ENCODE peak calls at places on chromosomes 13 and 19, in nine cellular contexts. B is uterus, V is neuronal stem cell, K is psoas muscle, J is astrocyte, O is tibial artery, D is AG04450, S is neural progenitor cell, G is WERI-Rb-1. N is an unnamed sample. For H3K27me3, the result is how much of the 10 kb centered on the place peaks cover.

GRCh38 chr13:28379371-28380083 is 115.4 kb downstream of the FLT1 start:
- DNase-seq in B (no peak), V (no peak), K (no peak), J (no peak), O (no peak), D (no peak), S (no peak), G (no peak), N (no peak)

GRCh38 chr13:39297664-39298171 is 259.5 kb downstream of the NHLRC3 start:
- DNase-seq in B (no peak), V (no peak), K (no peak), J (peak), O (no peak), D (no peak), S (no peak), G (no peak), N (no peak)

GRCh38 chr13:27953671-27954405 is 15.3 kb downstream of the CDX2 start:
- DNase-seq in B (peak), V (peak), K (peak), J (peak), O (no peak), D (peak), S (peak), G (peak), N (peak)

GRCh38 chr19:52935434-52935833 is 12.2 kb upstream of the ZNF888 start:
- DNase-seq in B (no peak), V (no peak), K (no peak), J (peak), O (no peak), D (no peak), S (no peak), G (no peak), N (no peak)

GRCh38 chr13:40113644-40114304 is 458.3 kb downstream of the COG6 start:
- DNase-seq in B (no peak), V (no peak), K (no peak), J (peak), O (no peak), D (no peak), S (no peak), G (no peak), N (no peak)

GRCh38 chr13:45447050-45447661 is 17.6 kb upstream of the COG3 start:
- DNase-seq in B (no peak), V (no peak), K (no peak), J (no peak), O (no peak), D (no peak), S (no peak), G (no peak), N (no peak)

GRCh38 chr19:43634877-43635560 is 4.6 kb downstream of the CADM4 start:
- DNase-seq in B (no peak), V (peak), K (no peak), J (no peak), O (no peak), D (no peak), S (peak), G (no peak), N (no peak)

GRCh38 chr19:409006-409514 is at the start of gene C2CD4C:
- DNase-seq in B (no peak), V (no peak), K (peak), J (no peak), O (peak), D (no peak), S (peak), G (peak), N (no peak)

GRCh38 chr13:114115796-114116195 is 16.6 kb downstream of the RASA3 start:
- DNase-seq in B (peak), V (no peak), K (no peak), J (no peak), O (peak), D (no peak), S (no peak), G (no peak), N (no peak)

GRCh38 chr13:113232208-113233003 is 23.0 kb downstream of the CUL4A start:
- DNase-seq in B (no peak), V (no peak), K (no peak), J (no peak), O (no peak), D (no peak), S (no peak), G (no peak), N (no peak)

GRCh38 chr13:50993908-50994307 is 84.3 kb downstream of the RNASEH2B start:
- DNase-seq in B (peak), V (no peak), K (peak), J (no peak), O (no peak), D (no peak), S (no peak), G (no peak), N (no peak)

GRCh38 chr19:34588249-34588648 is 88.7 kb downstream of the SCGB2B2 start:
- DNase-seq in B (no peak), V (no peak), K (no peak), J (no peak), O (no peak), D (no peak), S (no peak), G (no peak), N (no peak)

GRCh38 chr19:40513741-40514315 is 47.0 kb downstream of the SPTBN4 start:
- DNase-seq in B (no peak), V (no peak), K (no peak), J (no peak), O (no peak), D (no peak), S (no peak), G (no peak), N (no peak)

GRCh38 chr19:3046621-3047306 is 15.5 kb downstream of the TLE5 start:
- DNase-seq in B (peak), V (peak), K (no peak), J (no peak), O (no peak), D (no peak), S (peak), G (peak), N (no peak)

GRCh38 chr19:40080289-40080688 is 10.5 kb downstream of the ZNF780A start:
- DNase-seq in B (no peak), V (no peak), K (no peak), J (no peak), O (no peak), D (no peak), S (no peak), G (no peak), N (no peak)

GRCh38 chr13:110458594-110459365 is 102.7 kb downstream of the RAB20 start:
- DNase-seq in B (no peak), V (no peak), K (peak), J (no peak), O (no peak), D (no peak), S (no peak), G (no peak), N (no peak)

GRCh38 chr13:94153586-94153985 is 325.9 kb downstream of the DCT start:
- DNase-seq in B (no peak), V (no peak), K (no peak), J (no peak), O (no peak), D (no peak), S (no peak), G (no peak), N (no peak)

GRCh38 chr19:11281336-11282049 is 14.5 kb upstream of the TSPAN16 start:
- DNase-seq in B (no peak), V (no peak), K (no peak), J (no peak), O (no peak), D (no peak), S (no peak), G (no peak), N (no peak)

GRCh38 chr13:96958286-96958891 is 35.9 kb downstream of the OXGR1 start:
- DNase-seq in B (no peak), V (peak), K (no peak), J (peak), O (no peak), D (no peak), S (peak), G (no peak), N (no peak)

GRCh38 chr13:27371932-27372331 is 52.5 kb upstream of the GTF3A start:
- DNase-seq in B (no peak), V (no peak), K (no peak), J (no peak), O (no peak), D (no peak), S (no peak), G (no peak), N (no peak)

GRCh38 chr13:107625648-107626047 is 589.7 kb downstream of the LIG4 start:
- DNase-seq in B (no peak), V (no peak), K (no peak), J (no peak), O (no peak), D (no peak), S (no peak), G (no peak), N (no peak)

GRCh38 chr13:65063753-65064152 is 2166.4 kb downstream of the PCDH9 start:
- DNase-seq in B (no peak), V (no peak), K (no peak), J (peak), O (no peak), D (peak), S (no peak), G (no peak), N (no peak)

GRCh38 chr19:49890349-49891311 is 6.1 kb downstream of the IL4I1 start:
- DNase-seq in B (no peak), V (peak), K (no peak), J (no peak), O (no peak), D (no peak), S (peak), G (no peak), N (no peak)

GRCh38 chr19:1265611-1266115 is 3.5 kb upstream of the CIRBP start:
- DNase-seq in B (peak), V (no peak), K (peak), J (peak), O (peak), D (no peak), S (no peak), G (no peak), N (no peak)

GRCh38 chr13:50509771-50510441 is 333.6 kb downstream of the DLEU7 start:
- DNase-seq in B (no peak), V (no peak), K (no peak), J (peak), O (no peak), D (no peak), S (no peak), G (no peak), N (no peak)

GRCh38 chr19:51552996-51553725 is 17.9 kb upstream of the ZNF175 start:
- DNase-seq in B (peak), V (peak), K (peak), J (peak), O (no peak), D (peak), S (peak), G (no peak), N (no peak)

DNA sequence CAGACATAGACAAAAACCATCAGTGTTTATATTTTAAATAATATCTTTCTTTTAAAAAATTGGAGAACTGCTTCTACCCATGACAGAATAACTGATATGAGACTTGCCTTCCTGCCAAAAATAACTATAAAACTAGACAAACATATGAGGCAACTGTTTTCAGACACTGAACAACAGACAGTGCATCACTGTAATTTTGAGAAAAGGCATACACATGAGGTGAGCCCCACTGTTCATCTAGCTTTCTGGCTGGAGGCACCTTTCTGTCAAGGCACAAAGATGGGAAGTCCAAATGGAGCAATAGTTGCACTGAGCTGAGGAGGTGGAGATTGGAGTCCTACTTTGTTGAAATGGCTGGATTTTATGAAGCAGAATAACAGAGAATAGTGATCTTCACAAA is 71.9 kb upstream of the ZNF507 start:
- DNase-seq in B (no peak), V (no peak), K (no peak), J (no peak), O (no peak), D (no peak), S (no peak), G (no peak), N (no peak)
- H3K27me3 ChIP-seq in B (under half), V (under half), K (under half), J (under half), O (under half), D (under half), S (under half), G (under half), N (under half)

DNA sequence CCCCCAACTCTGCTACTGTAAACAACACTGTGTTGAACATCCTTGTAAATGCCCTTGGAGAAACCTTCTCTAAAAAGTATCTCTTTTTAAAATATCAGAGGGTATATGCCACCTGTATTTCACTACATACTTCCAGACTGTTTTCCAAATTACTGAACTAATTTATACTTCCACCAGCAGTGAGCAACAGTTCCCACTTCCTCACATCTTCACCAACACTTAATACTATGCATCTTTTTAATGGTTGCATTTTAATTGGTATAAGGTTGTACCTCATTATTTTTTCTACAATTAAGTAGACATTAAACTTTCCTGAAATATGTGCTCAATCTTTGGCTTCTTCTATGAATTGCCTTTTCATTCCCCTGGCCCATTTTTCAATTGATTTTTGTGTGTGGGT is 21.8 kb downstream of the CLEC4M start:
- DNase-seq in B (no peak), V (no peak), K (no peak), J (no peak), O (no peak), D (no peak), S (no peak), G (no peak), N (no peak)
- H3K27me3 ChIP-seq in B (under half), V (under half), K (under half), J (under half), O (half or more), D (under half), S (half or more), G (under half), N (under half)

GRCh38 chr13:31431722-31432137 is 232.0 kb downstream of the B3GLCT start:
- DNase-seq in B (peak), V (peak), K (peak), J (peak), O (no peak), D (no peak), S (peak), G (peak), N (no peak)

GRCh38 chr13:31436478-31436877 is 236.7 kb downstream of the B3GLCT start:
- DNase-seq in B (no peak), V (no peak), K (no peak), J (peak), O (no peak), D (no peak), S (no peak), G (no peak), N (no peak)

GRCh38 chr13:31434613-31435012 is 234.8 kb downstream of the B3GLCT start:
- DNase-seq in B (no peak), V (no peak), K (no peak), J (no peak), O (no peak), D (no peak), S (no peak), G (no peak), N (no peak)

GRCh38 chr13:31433201-31433600 is 233.4 kb downstream of the B3GLCT start:
- DNase-seq in B (no peak), V (no peak), K (no peak), J (no peak), O (no peak), D (no peak), S (no peak), G (no peak), N (no peak)

GRCh38 chr13:31433756-31434155 is 234.0 kb downstream of the B3GLCT start:
- DNase-seq in B (no peak), V (no peak), K (no peak), J (no peak), O (no peak), D (no peak), S (no peak), G (no peak), N (no peak)
- H3K27me3 ChIP-seq in B (under half), V (under half), K (under half), J (under half), O (under half), D (under half), S (under half), G (under half), N (under half)

GRCh38 chr19:45470147-45471081 is 2.6 kb downstream of the FOSB start:
- DNase-seq in B (peak), V (no peak), K (peak), J (peak), O (peak), D (no peak), S (no peak), G (no peak), N (no peak)

GRCh38 chr19:45471116-45471865 is 3.5 kb downstream of the FOSB start:
- DNase-seq in B (no peak), V (no peak), K (no peak), J (no peak), O (no peak), D (no peak), S (no peak), G (no peak), N (no peak)

GRCh38 chr19:45469132-45469834 is 1.5 kb downstream of the FOSB start:
- DNase-seq in B (peak), V (peak), K (peak), J (peak), O (peak), D (peak), S (peak), G (peak), N (peak)

GRCh38 chr19:45468803-45469131 is 971 bp downstream of the FOSB start:
- DNase-seq in B (no peak), V (no peak), K (no peak), J (no peak), O (no peak), D (no peak), S (no peak), G (no peak), N (no peak)

DNA sequence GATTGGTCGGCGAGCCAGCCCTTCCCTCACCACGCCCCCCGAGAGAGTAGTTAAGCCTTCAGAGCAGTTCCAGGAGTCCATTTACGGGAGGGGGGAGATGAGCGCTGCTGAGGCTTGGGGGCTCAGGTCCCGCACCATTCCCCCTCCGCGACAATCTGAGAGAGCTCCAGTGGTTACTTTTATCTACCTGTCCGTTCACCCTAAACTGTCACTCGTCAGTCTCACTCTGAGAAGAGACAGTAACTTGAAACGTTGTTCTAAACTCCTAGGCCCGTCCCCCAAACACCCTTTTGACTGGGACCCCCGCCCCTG is 2.0 kb downstream of the FOSB start:
- DNase-seq in B (no peak), V (no peak), K (no peak), J (no peak), O (peak), D (no peak), S (no peak), G (peak), N (no peak)
- H3K27me3 ChIP-seq in B (under half), V (under half), K (under half), J (under half), O (under half), D (under half), S (under half), G (under half), N (under half)

DNA sequence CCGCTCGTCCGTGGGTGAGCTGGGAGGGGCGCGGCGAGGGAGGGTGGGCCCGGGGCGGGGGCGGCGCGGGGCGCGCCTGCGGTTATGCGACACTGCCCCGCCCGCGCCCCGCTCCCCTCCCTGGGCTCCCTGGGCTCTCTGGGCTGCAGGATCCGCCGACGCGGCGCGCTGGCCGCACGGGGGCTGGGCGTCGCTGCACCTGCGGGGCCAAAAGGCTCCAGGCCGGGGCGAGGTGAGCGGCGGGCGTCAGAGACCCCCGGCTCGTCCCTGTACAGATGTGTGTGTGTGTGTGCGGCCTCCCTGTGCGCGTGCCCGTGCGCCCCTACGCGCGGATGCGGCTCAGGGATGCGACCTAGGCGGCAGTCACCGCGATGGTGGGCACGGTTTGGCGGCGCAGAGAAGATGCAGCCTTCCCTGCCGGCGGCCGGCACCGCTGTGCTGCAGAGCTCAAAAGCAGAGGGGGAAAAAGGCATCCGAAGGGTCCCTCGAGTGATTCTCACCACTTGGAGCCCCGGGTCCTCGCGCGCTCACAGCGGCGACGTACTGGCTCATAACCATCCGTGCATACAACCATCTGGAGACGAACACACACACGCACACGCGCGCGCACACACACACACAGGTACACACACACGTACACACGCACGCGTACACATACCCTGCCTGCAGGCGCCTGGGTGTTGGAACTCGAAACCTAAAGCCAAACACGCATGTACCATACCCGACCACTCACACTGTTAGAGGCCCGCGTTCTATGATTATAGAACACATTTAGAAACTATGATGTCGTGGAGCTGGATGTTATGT is 704 bp downstream of the ATP8A2 start:
- DNase-seq in B (no peak), V (peak), K (no peak), J (no peak), O (no peak), D (no peak), S (peak), G (peak), N (no peak)
- H3K27me3 ChIP-seq in B (under half), V (under half), K (under half), J (half or more), O (half or more), D (under half), S (half or more), G (under half), N (under half)

GRCh38 chr19:41910240-41910991 is 17.8 kb downstream of the ERFL start:
- DNase-seq in B (no peak), V (no peak), K (no peak), J (no peak), O (no peak), D (no peak), S (no peak), G (no peak), N (no peak)
- H3K27me3 ChIP-seq in B (under half), V (half or more), K (under half), J (under half), O (under half), D (under half), S (half or more), G (under half), N (under half)

DNA sequence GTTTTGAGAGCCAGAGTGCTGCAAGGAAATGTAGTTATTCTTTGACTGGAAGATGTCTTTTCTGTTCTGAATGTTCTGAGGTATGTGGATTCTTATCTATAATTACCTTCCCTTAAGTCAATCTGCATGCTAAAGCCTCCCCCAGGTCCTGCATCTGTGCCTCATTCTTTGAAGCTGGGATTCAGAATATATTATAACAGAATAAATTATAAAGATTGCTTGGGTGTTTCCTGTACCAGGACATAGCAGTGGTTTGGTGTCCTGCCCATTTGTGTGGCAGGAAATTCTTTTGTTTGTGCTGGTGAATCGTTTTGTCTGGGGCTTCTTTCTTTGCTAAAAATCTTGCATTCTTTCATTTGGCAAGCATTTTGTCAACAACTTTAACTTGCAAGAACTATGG is 60.2 kb downstream of the ITGBL1 start:
- DNase-seq in B (no peak), V (no peak), K (no peak), J (peak), O (no peak), D (no peak), S (no peak), G (no peak), N (no peak)
- H3K27me3 ChIP-seq in B (under half), V (under half), K (under half), J (under half), O (under half), D (under half), S (under half), G (under half), N (under half)

DNA sequence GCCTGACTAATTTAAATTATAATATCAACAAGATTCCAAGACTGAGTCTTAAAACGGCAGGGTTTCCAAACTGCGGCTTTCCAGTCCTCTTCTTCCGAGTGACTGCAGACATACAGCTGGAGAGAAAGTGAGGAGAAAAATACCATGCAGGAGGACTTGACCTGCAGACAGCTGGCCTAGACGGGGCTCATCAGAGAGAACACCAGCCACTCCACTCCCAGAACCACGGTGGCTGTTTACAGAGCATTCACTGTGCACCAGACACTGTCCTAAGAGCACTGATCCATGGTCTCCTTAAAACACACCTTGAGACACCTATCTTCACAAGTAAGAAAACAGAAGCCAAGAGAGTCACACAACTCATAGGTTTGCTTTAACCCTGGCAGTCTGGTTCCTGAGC is 152.7 kb downstream of the MIPEP start:
- DNase-seq in B (no peak), V (no peak), K (no peak), J (no peak), O (no peak), D (no peak), S (no peak), G (no peak), N (no peak)
- H3K27me3 ChIP-seq in B (under half), V (under half), K (under half), J (under half), O (under half), D (under half), S (under half), G (under half), N (under half)

N was measured in esophagus muscularis mucosa.